ENCODE peak calls at places on chromosomes 2 and 18, in ten cellular contexts. U is prostate gland; X is AG04449; V is heart left ventricle; L is effector memory CD4-positive, alpha-beta T cell; Q is astrocyte of the spinal cord; W is neuronal stem cell; O is cardiac muscle cell; B is mucosa of descending colon; P is epithelial cell of esophagus. F is an unnamed sample.

GRCh38 chr18:48123324-48123723 is 192.9 kb upstream of the SMAD2 start:
- DNase-seq in O (no peak), W (no peak), X (no peak), L (no peak), B (no peak), P (no peak), U (no peak), Q (no peak), V (no peak), F (no peak)

GRCh38 chr2:60742419-60742818 is 13.6 kb upstream of the PAPOLG start:
- DNase-seq in B (no peak), P (no peak), O (no peak), L (no peak), U (no peak), V (no peak), W (no peak), Q (no peak), X (no peak), F (no peak)

GRCh38 chr2:235876099-235876679 is 292.0 kb downstream of the GBX2 start:
- DNase-seq in U (no peak), V (no peak), P (no peak), X (no peak), B (no peak), L (no peak), W (no peak), O (no peak), Q (no peak), F (no peak)

GRCh38 chr2:115200016-115200415 is 757.6 kb downstream of the DPP10 start:
- DNase-seq in O (no peak), P (no peak), X (no peak), V (no peak), L (no peak), B (no peak), Q (no peak), U (no peak), W (no peak), F (no peak)

GRCh38 chr2:119066272-119066804 is 92.2 kb downstream of the C1QL2 start:
- DNase-seq in V (no peak), U (no peak), W (no peak), Q (no peak), P (peak), X (no peak), O (no peak), B (no peak), L (no peak), F (no peak)

GRCh38 chr2:39593439-39594393 is 72.0 kb upstream of the TMEM178A start:
- DNase-seq in P (peak), U (peak), X (peak), W (peak), Q (peak), L (no peak), B (peak), O (peak), V (peak), F (peak)

GRCh38 chr2:42741140-42741539 is 22.8 kb downstream of the OXER1 start:
- DNase-seq in V (no peak), P (no peak), O (no peak), W (no peak), X (no peak), U (no peak), L (no peak), B (no peak), Q (no peak), F (no peak)

GRCh38 chr2:169012812-169013627 is 18.1 kb downstream of the ABCB11 start:
- DNase-seq in B (no peak), V (no peak), U (no peak), W (no peak), L (no peak), Q (no peak), O (peak), X (no peak), P (no peak), F (no peak)

GRCh38 chr2:44746856-44747612 is 194.5 kb upstream of the SIX3 start:
- DNase-seq in Q (no peak), B (no peak), W (no peak), P (peak), X (no peak), O (no peak), L (no peak), V (no peak), U (peak), F (no peak)

GRCh38 chr18:75063196-75063595 is 145.7 kb downstream of the PTGR3 start:
- DNase-seq in B (no peak), V (no peak), X (no peak), Q (no peak), W (no peak), U (no peak), P (no peak), O (no peak), L (no peak), F (no peak)

GRCh38 chr18:49560277-49561126 is 1.4 kb upstream of the LIPG start:
- DNase-seq in V (no peak), P (peak), Q (no peak), B (peak), O (peak), L (no peak), U (peak), X (no peak), W (no peak), F (no peak)

GRCh38 chr2:53275743-53276142 is 491.9 kb upstream of the CHAC2 start:
- DNase-seq in W (no peak), P (no peak), X (no peak), Q (no peak), V (no peak), O (no peak), U (no peak), L (no peak), B (no peak), F (no peak)

DNA sequence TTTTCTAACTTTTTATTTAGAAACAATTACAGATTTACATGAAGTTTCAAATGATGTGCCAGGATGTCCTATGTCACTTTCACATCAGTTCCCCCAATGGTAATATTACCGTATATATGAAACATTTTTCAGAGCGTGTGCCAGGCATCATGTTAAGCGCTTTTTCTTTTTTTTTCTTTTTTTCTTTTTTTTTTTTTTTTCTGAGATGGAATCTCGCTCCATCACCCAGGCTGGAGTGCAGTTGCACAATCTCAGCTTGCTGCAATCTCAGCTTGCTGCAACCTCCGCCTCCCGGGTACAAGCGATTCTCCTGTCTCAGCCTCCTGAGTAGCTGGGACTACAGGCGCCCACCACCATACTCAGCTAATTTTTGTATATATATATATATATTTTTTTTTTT is 5.6 kb upstream of the PPP4R1 start:
- DNase-seq in U (no peak), X (no peak), L (no peak), O (peak), W (no peak), Q (no peak), B (no peak), V (no peak), P (no peak), F (no peak)
- H3K4me3 ChIP-seq in U (no peak), X (no peak), L (no peak), O (no peak), W (no peak), Q (no peak), B (no peak), V (no peak), P (no peak), F (no peak)

DNA sequence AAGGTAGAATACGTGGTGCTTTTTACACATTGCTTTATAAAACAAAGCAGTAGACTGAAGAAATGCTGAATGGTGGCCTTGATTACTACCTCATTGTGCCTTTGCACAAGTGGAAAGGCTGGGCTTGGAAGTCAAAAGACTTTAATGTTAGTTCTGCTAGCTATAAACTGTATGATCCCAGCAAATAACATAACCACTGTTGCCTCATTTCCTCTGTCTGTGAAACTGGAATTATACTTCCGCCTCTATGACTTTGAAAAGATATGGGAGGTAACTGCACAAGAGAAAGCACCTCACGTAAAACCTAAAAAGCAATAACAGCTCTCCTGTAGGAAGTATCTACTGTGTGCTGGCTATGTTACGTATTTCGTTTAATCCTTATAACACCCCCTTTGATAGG is 43.4 kb upstream of the DSC1 start:
- DNase-seq in U (no peak), O (no peak), B (peak), X (no peak), V (no peak), L (no peak), Q (no peak), P (no peak), W (no peak), F (no peak)
- H3K4me3 ChIP-seq in U (no peak), O (no peak), B (no peak), X (no peak), V (peak), L (no peak), Q (no peak), P (peak), W (no peak), F (no peak)

GRCh38 chr2:225501022-225501421 is 101.5 kb downstream of the NYAP2 start:
- DNase-seq in X (no peak), O (no peak), P (no peak), L (no peak), Q (no peak), V (no peak), U (no peak), B (no peak), W (no peak), F (no peak)
- H3K4me3 ChIP-seq in X (no peak), O (no peak), P (no peak), L (no peak), Q (no peak), V (no peak), U (no peak), B (no peak), W (no peak), F (no peak)

GRCh38 chr2:133568598-133568997 is 335 bp upstream of the NCKAP5 start:
- DNase-seq in Q (no peak), B (no peak), O (peak), L (no peak), X (no peak), U (no peak), V (no peak), W (no peak), P (peak), F (no peak)
- H3K4me3 ChIP-seq in Q (peak), B (no peak), O (no peak), L (no peak), X (peak), U (peak), V (peak), W (no peak), P (peak), F (peak)

GRCh38 chr2:186592137-186592875 is 2.5 kb downstream of the ITGAV start:
- DNase-seq in L (no peak), X (no peak), U (no peak), O (no peak), Q (no peak), V (no peak), B (no peak), P (peak), W (no peak), F (no peak)
- H3K4me3 ChIP-seq in L (no peak), X (peak), U (no peak), O (peak), Q (peak), V (peak), B (no peak), P (no peak), W (no peak), F (peak)

GRCh38 chr2:172105715-172106124 is 3.0 kb upstream of the DLX2 start:
- DNase-seq in O (no peak), U (no peak), P (no peak), V (no peak), L (no peak), X (no peak), Q (no peak), B (no peak), W (peak), F (no peak)
- H3K4me3 ChIP-seq in O (no peak), U (no peak), P (peak), V (peak), L (no peak), X (peak), Q (peak), B (no peak), W (peak), F (peak)

DNA sequence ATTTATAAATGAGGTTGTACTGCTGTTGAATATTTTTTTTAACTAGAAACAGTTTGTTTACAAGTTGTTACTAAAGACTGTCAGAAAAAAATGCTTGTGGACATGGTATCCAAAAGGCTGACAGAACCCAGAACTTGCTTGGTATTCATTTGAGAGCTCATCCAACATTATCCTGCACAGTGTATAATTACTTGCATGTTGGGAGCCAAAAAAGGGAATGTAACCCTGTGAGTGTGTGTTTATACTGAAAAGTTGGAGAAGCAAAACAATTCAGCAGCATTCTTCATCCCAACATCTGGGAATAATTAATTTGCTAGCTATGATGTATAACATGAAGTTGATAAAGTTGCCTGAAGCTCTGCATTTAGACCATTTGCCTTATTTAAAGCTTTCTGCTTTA is 42.1 kb upstream of the EHBP1 start:
- DNase-seq in V (no peak), L (no peak), X (peak), P (no peak), U (no peak), B (no peak), W (no peak), Q (peak), O (peak), F (no peak)
- H3K4me3 ChIP-seq in V (no peak), L (no peak), X (no peak), P (no peak), U (no peak), B (no peak), W (no peak), Q (no peak), O (no peak), F (no peak)

F was measured in kidney epithelial cell.